ENCODE peak calls at places on chromosomes 3 and 15, in nine cellular contexts. One of them, this sample, is unnamed.

GRCh38 chr3:16423947-16424673 is 89.4 kb downstream of the RFTN1 start:
- DNase-seq in A549: no peak
- DNase-seq in CD8-positive, alpha-beta T cell: no peak
- DNase-seq in AG09309: no peak
- DNase-seq in AG04449: no peak
- DNase-seq in WERI-Rb-1: no peak
- DNase-seq in cardiac muscle cell: no peak
- DNase-seq in adrenal gland: no peak
- DNase-seq in cardiac fibroblast: no peak
- DNase-seq in this sample: no peak

GRCh38 chr15:91853968-91854943 is 748 bp downstream of the SLCO3A1 start:
- DNase-seq in A549: peak; percentile 48
- DNase-seq in CD8-positive, alpha-beta T cell: no peak
- DNase-seq in AG09309: no peak
- DNase-seq in AG04449: no peak
- DNase-seq in WERI-Rb-1: no peak
- DNase-seq in cardiac muscle cell: peak; percentile 73
- DNase-seq in adrenal gland: peak; percentile 60
- DNase-seq in cardiac fibroblast: peak; percentile 31
- DNase-seq in this sample: peak; percentile 17

GRCh38 chr15:36484038-36484778 is 95.2 kb upstream of the CDIN1 start:
- DNase-seq in A549: no peak
- DNase-seq in CD8-positive, alpha-beta T cell: no peak
- DNase-seq in AG09309: no peak
- DNase-seq in AG04449: no peak
- DNase-seq in WERI-Rb-1: no peak
- DNase-seq in cardiac muscle cell: no peak
- DNase-seq in adrenal gland: no peak
- DNase-seq in cardiac fibroblast: no peak
- DNase-seq in this sample: no peak

GRCh38 chr15:62739082-62739481 is 303.5 kb upstream of the TPM1 start:
- DNase-seq in A549: peak; percentile 51
- DNase-seq in CD8-positive, alpha-beta T cell: no peak
- DNase-seq in AG09309: no peak
- DNase-seq in AG04449: no peak
- DNase-seq in WERI-Rb-1: no peak
- DNase-seq in cardiac muscle cell: no peak
- DNase-seq in adrenal gland: no peak
- DNase-seq in cardiac fibroblast: no peak
- DNase-seq in this sample: peak; percentile 44

GRCh38 chr3:15405448-15406050 is 21.8 kb downstream of the METTL6 start:
- DNase-seq in A549: peak; percentile 69
- DNase-seq in CD8-positive, alpha-beta T cell: no peak
- DNase-seq in AG09309: peak; percentile 27
- DNase-seq in AG04449: no peak
- DNase-seq in WERI-Rb-1: no peak
- DNase-seq in cardiac muscle cell: peak; percentile 57
- DNase-seq in adrenal gland: no peak
- DNase-seq in cardiac fibroblast: peak; percentile 81
- DNase-seq in this sample: peak; percentile 72

GRCh38 chr15:68152342-68152741 is 52.8 kb downstream of the CALML4 start:
- DNase-seq in A549: no peak
- DNase-seq in CD8-positive, alpha-beta T cell: no peak
- DNase-seq in AG09309: no peak
- DNase-seq in AG04449: no peak
- DNase-seq in WERI-Rb-1: no peak
- DNase-seq in cardiac muscle cell: no peak
- DNase-seq in adrenal gland: no peak
- DNase-seq in cardiac fibroblast: no peak
- DNase-seq in this sample: no peak

GRCh38 chr3:40877651-40878463 is 321.4 kb upstream of the CTNNB1 start:
- DNase-seq in A549: no peak
- DNase-seq in CD8-positive, alpha-beta T cell: no peak
- DNase-seq in AG09309: no peak
- DNase-seq in AG04449: no peak
- DNase-seq in WERI-Rb-1: no peak
- DNase-seq in cardiac muscle cell: no peak
- DNase-seq in adrenal gland: peak; percentile 61
- DNase-seq in cardiac fibroblast: peak; percentile 94
- DNase-seq in this sample: peak; percentile 68

GRCh38 chr3:40725026-40725425 is 200.3 kb downstream of the ZNF621 start:
- DNase-seq in A549: no peak
- DNase-seq in CD8-positive, alpha-beta T cell: no peak
- DNase-seq in AG09309: no peak
- DNase-seq in AG04449: no peak
- DNase-seq in WERI-Rb-1: no peak
- DNase-seq in cardiac muscle cell: no peak
- DNase-seq in adrenal gland: no peak
- DNase-seq in cardiac fibroblast: no peak
- DNase-seq in this sample: no peak

GRCh38 chr3:55165278-55165677 is 237.4 kb upstream of the LRTM1 start:
- DNase-seq in A549: no peak
- DNase-seq in CD8-positive, alpha-beta T cell: no peak
- DNase-seq in AG09309: no peak
- DNase-seq in AG04449: no peak
- DNase-seq in WERI-Rb-1: no peak
- DNase-seq in cardiac muscle cell: no peak
- DNase-seq in adrenal gland: no peak
- DNase-seq in cardiac fibroblast: no peak
- DNase-seq in this sample: peak; percentile 73

GRCh38 chr3:177013681-177014280 is 183.5 kb downstream of the TBL1XR1 start:
- DNase-seq in A549: no peak
- DNase-seq in CD8-positive, alpha-beta T cell: no peak
- DNase-seq in AG09309: no peak
- DNase-seq in AG04449: no peak
- DNase-seq in WERI-Rb-1: no peak
- DNase-seq in cardiac muscle cell: no peak
- DNase-seq in adrenal gland: no peak
- DNase-seq in cardiac fibroblast: no peak
- DNase-seq in this sample: peak; percentile 3

GRCh38 chr15:98791046-98791701 is 142.8 kb downstream of the IGF1R start:
- DNase-seq in A549: no peak
- DNase-seq in CD8-positive, alpha-beta T cell: no peak
- DNase-seq in AG09309: no peak
- DNase-seq in AG04449: no peak
- DNase-seq in WERI-Rb-1: no peak
- DNase-seq in cardiac muscle cell: no peak
- DNase-seq in adrenal gland: no peak
- DNase-seq in cardiac fibroblast: no peak
- DNase-seq in this sample: no peak

GRCh38 chr3:160831411-160831810 is 75.4 kb downstream of the PPM1L start:
- DNase-seq in A549: no peak
- DNase-seq in CD8-positive, alpha-beta T cell: no peak
- DNase-seq in AG09309: no peak
- DNase-seq in AG04449: no peak
- DNase-seq in WERI-Rb-1: peak; percentile 83
- DNase-seq in cardiac muscle cell: no peak
- DNase-seq in adrenal gland: no peak
- DNase-seq in cardiac fibroblast: no peak
- DNase-seq in this sample: no peak

GRCh38 chr3:13016726-13017255 is 56.4 kb downstream of the IQSEC1 start:
- DNase-seq in A549: no peak
- DNase-seq in CD8-positive, alpha-beta T cell: no peak
- DNase-seq in AG09309: no peak
- DNase-seq in AG04449: no peak
- DNase-seq in WERI-Rb-1: no peak
- DNase-seq in cardiac muscle cell: no peak
- DNase-seq in adrenal gland: no peak
- DNase-seq in cardiac fibroblast: no peak
- DNase-seq in this sample: no peak

GRCh38 chr3:174425422-174425821 is 433.7 kb upstream of the NAALADL2 start:
- DNase-seq in A549: no peak
- DNase-seq in CD8-positive, alpha-beta T cell: no peak
- DNase-seq in AG09309: no peak
- DNase-seq in AG04449: no peak
- DNase-seq in WERI-Rb-1: no peak
- DNase-seq in cardiac muscle cell: no peak
- DNase-seq in adrenal gland: no peak
- DNase-seq in cardiac fibroblast: no peak
- DNase-seq in this sample: no peak

GRCh38 chr3:37957185-37957936 is 33.2 kb upstream of the VILL start:
- DNase-seq in A549: no peak
- DNase-seq in CD8-positive, alpha-beta T cell: no peak
- DNase-seq in AG09309: no peak
- DNase-seq in AG04449: no peak
- DNase-seq in WERI-Rb-1: no peak
- DNase-seq in cardiac muscle cell: no peak
- DNase-seq in adrenal gland: no peak
- DNase-seq in cardiac fibroblast: no peak
- DNase-seq in this sample: no peak

DNA sequence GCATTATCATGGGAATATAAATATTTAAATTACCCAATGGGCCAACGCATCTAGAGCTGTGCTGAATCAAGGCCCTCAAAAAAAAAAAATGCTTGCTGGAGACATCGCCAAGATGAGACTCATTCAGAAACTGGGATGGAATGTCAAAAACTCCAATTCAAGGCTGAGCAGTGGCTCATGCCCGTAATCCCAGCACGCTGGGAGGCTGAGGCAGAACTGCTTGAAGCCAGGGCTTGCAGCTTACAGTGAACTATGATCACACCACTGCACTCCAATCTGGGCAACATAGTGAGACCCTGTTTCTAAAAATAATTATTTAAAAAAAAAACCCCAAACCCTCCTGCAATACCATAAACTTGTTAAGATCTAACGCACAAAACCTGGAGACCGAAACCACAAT is 3.1 kb upstream of the CACNA1D start:
- DNase-seq in A549: no peak
- DNase-seq in CD8-positive, alpha-beta T cell: no peak
- DNase-seq in AG09309: no peak
- DNase-seq in AG04449: no peak
- DNase-seq in WERI-Rb-1: no peak
- DNase-seq in cardiac muscle cell: no peak
- DNase-seq in adrenal gland: no peak
- DNase-seq in cardiac fibroblast: no peak
- DNase-seq in this sample: no peak
- H3K4me3 ChIP-seq in A549: no peak overlapping the region
- H3K4me3 ChIP-seq in CD8-positive, alpha-beta T cell: no peak overlapping the region
- H3K4me3 ChIP-seq in AG09309: no peak overlapping the region
- H3K4me3 ChIP-seq in AG04449: no peak overlapping the region
- H3K4me3 ChIP-seq in WERI-Rb-1: no peak overlapping the region
- H3K4me3 ChIP-seq in cardiac muscle cell: no peak overlapping the region
- H3K4me3 ChIP-seq in adrenal gland: no peak overlapping the region
- H3K4me3 ChIP-seq in cardiac fibroblast: no peak overlapping the region
- H3K4me3 ChIP-seq in this sample: no peak overlapping the region

GRCh38 chr3:110180733-110181132 is 843.4 kb upstream of the DPPA4 start:
- DNase-seq in A549: no peak
- DNase-seq in CD8-positive, alpha-beta T cell: no peak
- DNase-seq in AG09309: peak; percentile 10
- DNase-seq in AG04449: no peak
- DNase-seq in WERI-Rb-1: no peak
- DNase-seq in cardiac muscle cell: no peak
- DNase-seq in adrenal gland: no peak
- DNase-seq in cardiac fibroblast: peak; percentile 84
- DNase-seq in this sample: peak; percentile 75
- TF ChIP-seq CTCF in A549: no peak
- TF ChIP-seq CTCF in CD8-positive, alpha-beta T cell: no peak
- TF ChIP-seq CTCF in AG09309: peak; percentile 11
- TF ChIP-seq CTCF in AG04449: no peak
- TF ChIP-seq CTCF in WERI-Rb-1: no peak
- TF ChIP-seq CTCF in cardiac muscle cell: peak; percentile 23
- TF ChIP-seq CTCF in adrenal gland: no peak
- TF ChIP-seq CTCF in cardiac fibroblast: no peak
- TF ChIP-seq CTCF in this sample: peak; percentile 10

GRCh38 chr3:23762214-23763039 is 43.3 kb upstream of the UBE2E1 start:
- DNase-seq in A549: no peak
- DNase-seq in CD8-positive, alpha-beta T cell: no peak
- DNase-seq in AG09309: no peak
- DNase-seq in AG04449: no peak
- DNase-seq in WERI-Rb-1: no peak
- DNase-seq in cardiac muscle cell: no peak
- DNase-seq in adrenal gland: no peak
- DNase-seq in cardiac fibroblast: no peak
- DNase-seq in this sample: peak; percentile 64
- H3K4me3 ChIP-seq in A549: no peak overlapping the region
- H3K4me3 ChIP-seq in CD8-positive, alpha-beta T cell: no peak overlapping the region
- H3K4me3 ChIP-seq in AG09309: peak overlapping the region; percentile 32
- H3K4me3 ChIP-seq in AG04449: peak overlapping the region; percentile 46
- H3K4me3 ChIP-seq in WERI-Rb-1: no peak overlapping the region
- H3K4me3 ChIP-seq in cardiac muscle cell: no peak overlapping the region
- H3K4me3 ChIP-seq in adrenal gland: peak overlapping the region; percentile 27
- H3K4me3 ChIP-seq in cardiac fibroblast: peak overlapping the region; percentile 37
- H3K4me3 ChIP-seq in this sample: peak overlapping the region; percentile 57

GRCh38 chr3:42600958-42601675 is 631 bp downstream of the NKTR start:
- DNase-seq in A549: peak; percentile 62
- DNase-seq in CD8-positive, alpha-beta T cell: peak; percentile 26
- DNase-seq in AG09309: peak; percentile 7
- DNase-seq in AG04449: no peak
- DNase-seq in WERI-Rb-1: no peak
- DNase-seq in cardiac muscle cell: peak; percentile 81
- DNase-seq in adrenal gland: no peak
- DNase-seq in cardiac fibroblast: peak; percentile 70
- DNase-seq in this sample: peak; percentile 68
- TF ChIP-seq CTCF in A549: no peak
- TF ChIP-seq CTCF in CD8-positive, alpha-beta T cell: no peak
- TF ChIP-seq CTCF in AG09309: peak; percentile 21
- TF ChIP-seq CTCF in AG04449: no peak
- TF ChIP-seq CTCF in WERI-Rb-1: no peak
- TF ChIP-seq CTCF in cardiac muscle cell: no peak
- TF ChIP-seq CTCF in adrenal gland: peak; percentile 44
- TF ChIP-seq CTCF in cardiac fibroblast: peak; percentile 24
- TF ChIP-seq CTCF in this sample: peak; percentile 21

GRCh38 chr3:52539010-52539653 is 2.7 kb downstream of the UQCC5 start:
- DNase-seq in A549: no peak
- DNase-seq in CD8-positive, alpha-beta T cell: no peak
- DNase-seq in AG09309: no peak
- DNase-seq in AG04449: no peak
- DNase-seq in WERI-Rb-1: no peak
- DNase-seq in cardiac muscle cell: no peak
- DNase-seq in adrenal gland: no peak
- DNase-seq in cardiac fibroblast: no peak
- DNase-seq in this sample: no peak
- H3K4me3 ChIP-seq in A549: no peak overlapping the region
- H3K4me3 ChIP-seq in CD8-positive, alpha-beta T cell: peak overlapping the region; percentile 16
- H3K4me3 ChIP-seq in AG09309: no peak overlapping the region
- H3K4me3 ChIP-seq in AG04449: no peak overlapping the region
- H3K4me3 ChIP-seq in WERI-Rb-1: no peak overlapping the region
- H3K4me3 ChIP-seq in cardiac muscle cell: no peak overlapping the region
- H3K4me3 ChIP-seq in adrenal gland: peak overlapping the region; percentile 82
- H3K4me3 ChIP-seq in cardiac fibroblast: no peak overlapping the region
- H3K4me3 ChIP-seq in this sample: no peak overlapping the region